ENCODE peak calls at places on chromosomes 12 and 14, in seven cellular contexts. L is heart left ventricle, W is suprapubic skin, Q is uterus, D is tibial nerve, E is A549, I is Peyer's patch. C is an unnamed sample.

GRCh38 chr12:58346032-58346632 is 404.8 kb downstream of the ATP23 start:
- DNase-seq in D (no peak), W (no peak), Q (no peak), I (no peak), L (no peak), E (peak), C (no peak)

GRCh38 chr12:51923506-51924365 is 16.4 kb downstream of the ACVRL1 start:
- DNase-seq in L (peak), W (peak), I (peak), E (no peak), Q (peak), D (peak), C (no peak)

GRCh38 chr14:64929003-64929337 is 13.6 kb downstream of the GPX2 start:
- DNase-seq in E (no peak), Q (no peak), D (no peak), I (no peak), W (no peak), L (no peak), C (no peak)

GRCh38 chr12:77256924-77257323 is 191.6 kb upstream of the E2F7 start:
- DNase-seq in D (no peak), W (no peak), I (no peak), E (no peak), Q (no peak), L (no peak), C (no peak)

GRCh38 chr14:40053396-40053795 is 621.2 kb upstream of the FBXO33 start:
- DNase-seq in L (no peak), Q (no peak), E (no peak), W (no peak), I (no peak), D (no peak), C (no peak)

GRCh38 chr14:37546621-37547447 is 48.2 kb downstream of the FOXA1 start:
- DNase-seq in E (peak), L (no peak), Q (no peak), W (no peak), I (no peak), D (no peak), C (no peak)

GRCh38 chr12:116982721-116983502 is 72.2 kb downstream of the FBXW8 start:
- DNase-seq in Q (peak), I (no peak), E (no peak), L (no peak), D (no peak), W (no peak), C (no peak)

GRCh38 chr12:58372298-58372697 is 430.9 kb downstream of the ATP23 start:
- DNase-seq in E (no peak), D (no peak), L (no peak), W (no peak), Q (no peak), I (no peak), C (no peak)

GRCh38 chr12:106131671-106132070 is 7.1 kb downstream of the NUAK1 start:
- DNase-seq in I (no peak), D (no peak), L (no peak), E (peak), W (no peak), Q (no peak), C (no peak)

GRCh38 chr12:54711664-54712063 is 63.5 kb upstream of the DCD start:
- DNase-seq in W (no peak), D (no peak), E (no peak), Q (no peak), L (no peak), I (no peak), C (no peak)

GRCh38 chr12:100675432-100675831 is 101.9 kb downstream of the GAS2L3 start:
- DNase-seq in E (no peak), W (no peak), I (no peak), L (no peak), D (peak), Q (no peak), C (peak)

GRCh38 chr12:49088190-49088931 is 6.2 kb downstream of the DHH start:
- DNase-seq in D (no peak), L (peak), Q (peak), I (peak), E (peak), W (no peak), C (peak)

DNA sequence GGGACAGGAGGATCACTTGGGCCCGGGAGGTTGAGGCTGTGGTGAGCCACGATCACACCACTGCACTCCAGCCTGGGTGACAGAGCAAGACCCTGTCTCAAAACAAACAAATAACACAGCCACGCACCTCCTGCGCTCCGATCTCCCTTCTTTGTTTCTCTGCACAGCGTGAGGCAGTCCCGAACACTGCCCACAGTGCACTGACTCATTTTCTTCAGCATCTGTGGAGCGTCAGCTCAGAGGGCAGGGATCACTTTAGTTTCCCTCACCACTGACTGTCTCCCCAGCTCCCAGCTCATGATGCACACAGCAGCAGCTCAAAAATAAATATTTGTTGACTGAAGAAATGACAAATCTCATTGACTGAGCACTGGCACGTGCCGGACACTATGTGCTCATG is 883 bp upstream of the MYL2 start:
- DNase-seq in L (no peak), I (no peak), D (no peak), Q (no peak), E (peak), W (no peak), C (no peak)
- H3K4me3 ChIP-seq in L (no peak), I (no peak), D (no peak), Q (no peak), E (no peak), W (no peak), C (no peak)

GRCh38 chr14:69093551-69094421 is 59.1 kb downstream of the DCAF5 start:
- DNase-seq in I (no peak), D (no peak), W (no peak), L (no peak), E (no peak), Q (no peak), C (no peak)
- TF ChIP-seq POLR2A in I (no peak), D (no peak), W (no peak), L (no peak), E (no peak), Q (no peak), C (no peak)

DNA sequence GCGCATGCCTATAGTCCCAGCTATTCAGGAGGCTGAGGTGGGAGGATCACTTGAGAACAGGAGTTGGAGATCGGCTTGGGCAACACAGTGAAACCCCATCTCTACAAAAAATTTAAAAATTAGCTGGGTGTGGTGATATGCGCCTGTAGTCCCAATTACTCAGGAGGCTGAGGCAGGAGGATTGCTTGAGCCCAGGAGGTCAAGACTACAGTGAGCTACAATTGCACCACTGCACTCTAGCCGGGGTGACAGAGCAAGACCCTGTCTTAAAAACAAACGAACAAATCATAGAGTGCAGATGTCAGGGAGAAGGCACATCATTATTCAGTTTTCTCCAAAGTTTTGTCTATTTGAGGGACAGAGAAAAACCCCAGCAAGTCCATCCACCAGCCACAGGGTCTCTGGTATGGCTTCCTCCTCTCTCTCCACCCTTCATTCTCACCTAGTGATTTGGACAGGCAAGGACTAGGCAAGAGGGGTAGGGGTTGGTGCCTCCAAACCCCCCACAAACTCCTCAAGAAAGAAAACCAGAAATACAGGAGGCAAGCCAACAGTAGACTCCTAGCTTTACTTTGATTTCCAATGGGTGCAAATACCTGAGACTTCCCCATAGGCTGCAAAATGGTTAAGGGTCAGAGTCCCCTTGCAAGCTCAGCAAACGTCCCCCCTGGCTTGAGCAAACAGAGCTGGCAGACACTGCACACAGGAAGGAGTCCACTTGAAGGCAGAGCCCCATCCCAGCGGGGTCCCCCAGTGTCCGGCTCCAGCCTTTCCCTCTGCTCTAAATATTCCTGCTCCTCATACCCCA is 26.5 kb upstream of the RPLP0 start:
- DNase-seq in L (no peak), Q (no peak), I (no peak), D (no peak), E (no peak), W (no peak), C (no peak)
- H3K4me3 ChIP-seq in L (no peak), Q (no peak), I (peak), D (no peak), E (no peak), W (no peak), C (no peak)

GRCh38 chr14:20485900-20486299 is 16.7 kb downstream of the PNP start:
- DNase-seq in D (no peak), W (no peak), L (no peak), I (no peak), E (no peak), Q (no peak), C (no peak)
- TF ChIP-seq POLR2A in D (no peak), W (no peak), L (no peak), I (no peak), E (no peak), Q (no peak), C (no peak)

GRCh38 chr12:63863658-63864455 is 19.4 kb downstream of the SRGAP1 start:
- DNase-seq in L (no peak), W (no peak), E (no peak), D (no peak), I (no peak), Q (no peak), C (no peak)

GRCh38 chr12:63864456-63864709 is 19.9 kb downstream of the SRGAP1 start:
- DNase-seq in I (no peak), L (no peak), W (no peak), Q (no peak), D (no peak), E (no peak), C (no peak)

GRCh38 chr12:63857771-63858670 is 13.5 kb downstream of the SRGAP1 start:
- DNase-seq in L (no peak), W (no peak), E (peak), I (no peak), D (no peak), Q (no peak), C (no peak)

GRCh38 chr12:63865448-63865847 is 20.9 kb downstream of the SRGAP1 start:
- DNase-seq in I (no peak), D (no peak), L (no peak), Q (no peak), W (no peak), E (no peak), C (no peak)

DNA sequence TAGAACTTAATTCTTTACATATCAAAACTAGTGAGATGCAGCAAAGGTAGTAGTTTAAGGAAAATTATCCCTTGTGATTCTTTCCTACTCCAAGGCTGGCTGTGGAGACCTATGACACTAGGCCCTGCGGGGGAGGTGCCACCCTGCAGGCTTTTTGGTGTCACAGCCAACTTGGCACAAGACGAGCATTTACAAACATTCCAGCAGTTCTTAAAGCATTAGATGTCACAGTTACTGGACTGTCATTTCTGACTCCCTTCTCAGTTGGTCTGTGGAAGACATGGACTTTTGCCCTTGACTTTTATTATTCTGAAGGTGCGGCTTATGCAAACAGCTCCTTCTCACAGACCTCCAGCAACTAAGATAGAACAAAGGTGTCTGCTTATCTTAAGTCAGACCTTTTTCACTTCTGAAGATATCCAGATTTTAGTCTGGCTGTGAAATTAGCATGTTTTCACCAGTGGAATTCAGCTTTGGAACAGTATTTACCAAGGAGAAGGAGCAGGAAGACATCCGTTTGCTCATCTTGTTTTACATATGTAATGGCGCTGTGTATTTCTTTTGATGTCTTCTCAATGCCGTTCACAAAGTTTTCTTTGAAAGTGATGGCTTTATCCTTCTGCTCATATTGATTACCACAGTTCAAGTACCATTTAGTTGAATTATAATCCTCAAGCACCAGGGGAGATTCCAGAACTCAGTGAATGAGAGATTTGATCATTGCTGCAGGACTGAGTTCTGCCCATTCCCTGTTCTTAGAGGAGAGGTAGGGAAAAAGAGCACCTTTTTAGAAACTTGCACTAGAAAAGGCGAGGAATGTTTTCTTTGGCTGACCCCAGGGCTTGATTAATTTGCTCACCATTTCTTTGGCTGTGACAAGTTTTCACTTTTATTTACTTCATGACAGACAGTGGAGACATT is 17.9 kb downstream of the SRGAP1 start:
- DNase-seq in L (no peak), Q (no peak), I (peak), E (peak), W (no peak), D (no peak), C (peak)
- H3K4me3 ChIP-seq in L (no peak), Q (no peak), I (peak), E (peak), W (no peak), D (no peak), C (no peak)

GRCh38 chr12:56220611-56221232 is 1.0 kb downstream of the RNF41 start:
- DNase-seq in I (peak), Q (no peak), E (no peak), L (peak), D (no peak), W (no peak), C (peak)

GRCh38 chr12:56219840-56220239 is 1.9 kb downstream of the RNF41 start:
- DNase-seq in D (no peak), L (no peak), I (no peak), W (no peak), E (no peak), Q (no peak), C (no peak)

GRCh38 chr12:56212360-56212759 is 9.4 kb downstream of the RNF41 start:
- DNase-seq in Q (no peak), L (no peak), E (no peak), D (no peak), I (no peak), W (no peak), C (no peak)

GRCh38 chr12:56213878-56214277 is 7.8 kb downstream of the RNF41 start:
- DNase-seq in E (no peak), I (no peak), Q (no peak), L (no peak), W (no peak), D (no peak), C (no peak)

DNA sequence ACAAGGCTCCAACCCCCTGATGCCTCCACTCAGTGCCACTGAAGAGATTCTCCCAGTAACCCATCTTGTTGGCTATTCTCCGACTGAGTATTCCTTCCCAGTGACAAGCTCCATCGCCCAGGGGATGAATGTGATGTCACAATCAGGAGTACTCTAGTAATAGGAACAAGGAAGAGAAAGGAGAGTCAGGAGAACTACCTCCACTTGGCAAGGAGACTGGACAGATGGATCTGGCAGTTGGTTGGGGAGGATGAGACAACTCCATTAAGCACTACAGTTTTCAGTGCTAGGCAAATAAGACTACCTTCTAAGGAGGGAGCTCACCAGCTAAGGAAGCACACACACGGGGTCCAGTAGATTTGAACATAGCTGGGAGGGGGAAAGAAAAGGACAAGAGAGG is 5.3 kb downstream of the RNF41 start:
- DNase-seq in E (no peak), I (no peak), W (no peak), Q (no peak), D (no peak), L (no peak), C (no peak)
- TF ChIP-seq POLR2A in E (no peak), I (no peak), W (no peak), Q (no peak), D (no peak), L (no peak), C (no peak)

DNA sequence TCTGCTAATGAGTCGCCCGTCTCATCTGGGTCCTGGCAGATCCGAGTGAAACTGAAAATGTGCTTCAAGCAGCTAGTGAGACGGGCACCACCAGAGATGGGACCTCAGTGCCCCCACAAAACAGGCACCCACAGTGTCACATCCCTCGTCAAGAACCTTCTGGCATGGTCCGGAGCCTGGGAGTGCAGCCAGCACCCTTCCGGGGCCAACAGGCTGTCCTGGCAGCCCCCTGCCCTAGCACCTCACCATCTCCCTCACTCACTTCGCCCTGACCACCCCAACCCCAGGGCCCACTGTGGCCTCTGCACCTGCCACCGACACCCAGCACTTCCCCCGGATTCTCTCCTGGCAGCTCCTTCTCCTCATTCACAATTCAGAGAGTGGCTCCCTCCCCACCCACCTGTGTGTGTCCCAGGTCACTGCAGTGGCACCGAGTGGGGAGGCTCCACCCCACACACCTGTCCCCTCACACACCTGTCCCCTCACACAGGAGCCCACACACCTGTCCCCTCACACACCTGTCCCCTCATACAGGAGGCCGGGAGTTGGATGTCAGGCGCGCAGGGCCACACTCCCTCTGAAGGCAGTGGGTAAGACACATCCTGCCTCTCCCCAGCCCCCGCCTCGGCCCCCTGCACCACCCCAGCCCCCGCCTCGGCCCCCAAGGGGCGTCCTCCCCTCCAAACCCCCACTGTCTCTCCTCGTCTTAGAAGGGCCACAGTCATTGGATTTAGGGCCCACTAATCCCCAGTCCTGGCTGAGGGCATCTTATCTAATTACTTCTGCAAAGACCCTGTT is 7.9 kb downstream of the GALNT9 start:
- DNase-seq in D (no peak), W (no peak), I (no peak), E (no peak), L (peak), Q (no peak), C (no peak)
- H3K4me3 ChIP-seq in D (no peak), W (no peak), I (no peak), E (no peak), L (no peak), Q (no peak), C (no peak)

GRCh38 chr14:68458840-68459469 is 333.9 kb downstream of the ZFP36L1 start:
- DNase-seq in L (no peak), Q (peak), W (no peak), E (peak), I (peak), D (peak), C (peak)
- TF ChIP-seq POLR2A in L (no peak), Q (no peak), W (no peak), E (no peak), I (no peak), D (no peak), C (no peak)

GRCh38 chr14:61398221-61398620 is 76.8 kb downstream of the PRKCH start:
- DNase-seq in L (no peak), D (no peak), Q (no peak), E (no peak), I (no peak), W (no peak), C (no peak)
- H3K4me3 ChIP-seq in L (no peak), D (no peak), Q (no peak), E (no peak), I (no peak), W (no peak), C (no peak)

GRCh38 chr12:23361971-23362370 is 587.5 kb downstream of the SOX5 start:
- DNase-seq in W (no peak), I (no peak), L (no peak), Q (no peak), D (no peak), E (no peak), C (no peak)

GRCh38 chr12:23356440-23356839 is 593.0 kb downstream of the SOX5 start:
- DNase-seq in L (no peak), W (no peak), E (no peak), Q (no peak), I (no peak), D (no peak), C (no peak)

GRCh38 chr12:23356927-23357708 is 592.4 kb downstream of the SOX5 start:
- DNase-seq in Q (no peak), D (no peak), L (no peak), E (no peak), W (no peak), I (no peak), C (no peak)

GRCh38 chr12:23354800-23355199 is 594.7 kb downstream of the SOX5 start:
- DNase-seq in W (no peak), D (no peak), E (no peak), Q (no peak), L (no peak), I (no peak), C (no peak)

GRCh38 chr12:23359975-23360638 is 589.4 kb downstream of the SOX5 start:
- DNase-seq in Q (no peak), D (no peak), W (no peak), E (no peak), L (no peak), I (no peak), C (no peak)
- TF ChIP-seq POLR2A in Q (no peak), D (no peak), W (no peak), E (no peak), L (no peak), I (no peak), C (no peak)